ENCODE peak calls at places on chromosomes 11 and 22, in four cellular contexts. One of them, this sample, is unnamed.

GRCh38 chr22:20248461-20248959 is 19.6 kb downstream of the RTN4R start:
- DNase-seq in GM12878: no peak
- DNase-seq in H1: no peak
- DNase-seq in HEK293T: no peak
- DNase-seq in this sample: no peak

GRCh38 chr22:44118645-44119315 is 61.9 kb upstream of the PARVG start:
- DNase-seq in HEK293T: no peak
- DNase-seq in GM12878: no peak
- DNase-seq in H1: no peak
- DNase-seq in this sample: no peak

GRCh38 chr11:121553806-121554205 is 101.0 kb upstream of the SORL1-AS1 start:
- DNase-seq in HEK293T: no peak
- DNase-seq in GM12878: no peak
- DNase-seq in H1: no peak
- DNase-seq in this sample: no peak

GRCh38 chr11:28461338-28461737 is 353.1 kb downstream of the METTL15 start:
- DNase-seq in HEK293T: no peak
- DNase-seq in H1: no peak
- DNase-seq in GM12878: no peak
- DNase-seq in this sample: no peak

GRCh38 chr22:39151329-39151975 is 1.0 kb downstream of the CBX7 start:
- DNase-seq in GM12878: no peak
- DNase-seq in H1: no peak
- DNase-seq in HEK293T: no peak
- DNase-seq in this sample: no peak

GRCh38 chr22:50157976-50158375 is 12.6 kb upstream of the PANX2 start:
- DNase-seq in H1: no peak
- DNase-seq in GM12878: no peak
- DNase-seq in HEK293T: no peak
- DNase-seq in this sample: no peak

GRCh38 chr22:20579273-20580120 is 72.1 kb downstream of the MED15 start:
- DNase-seq in HEK293T: no peak
- DNase-seq in H1: no peak
- DNase-seq in GM12878: no peak
- DNase-seq in this sample: no peak

GRCh38 chr22:49448546-49448945 is 379.1 kb downstream of the BRD1 start:
- DNase-seq in H1: no peak
- DNase-seq in HEK293T: no peak
- DNase-seq in GM12878: no peak
- DNase-seq in this sample: no peak

GRCh38 chr22:43479311-43479710 is 67.5 kb downstream of the MPPED1 start:
- DNase-seq in HEK293T: no peak
- DNase-seq in GM12878: no peak
- DNase-seq in H1: no peak
- DNase-seq in this sample: no peak

GRCh38 chr22:47806894-47807293 is 1044.4 kb downstream of the TBC1D22A start:
- DNase-seq in GM12878: no peak
- DNase-seq in HEK293T: no peak
- DNase-seq in H1: no peak
- DNase-seq in this sample: no peak

GRCh38 chr22:32490279-32490678 is 15.7 kb downstream of the FBXO7 start:
- DNase-seq in H1: no peak
- DNase-seq in GM12878: no peak
- DNase-seq in HEK293T: no peak
- DNase-seq in this sample: no peak

GRCh38 chr22:20069331-20070042 is 10.6 kb upstream of the DGCR8 start:
- DNase-seq in H1: no peak
- DNase-seq in GM12878: no peak
- DNase-seq in HEK293T: no peak
- DNase-seq in this sample: no peak

GRCh38 chr22:40635940-40636379 is 559 bp downstream of the MRTFA start:
- DNase-seq in H1: no peak
- DNase-seq in HEK293T: no peak
- DNase-seq in GM12878: no peak
- DNase-seq in this sample: no peak

GRCh38 chr11:64025205-64025604 is 10.5 kb upstream of the FLRT1 start:
- DNase-seq in H1: no peak
- DNase-seq in GM12878: no peak
- DNase-seq in HEK293T: no peak
- DNase-seq in this sample: peak

GRCh38 chr11:9675691-9676090 is 11.8 kb downstream of the SWAP70 start:
- DNase-seq in H1: no peak
- DNase-seq in GM12878: no peak
- DNase-seq in HEK293T: no peak
- DNase-seq in this sample: peak

GRCh38 chr11:109015283-109015682 is 350.4 kb downstream of the DDX10 start:
- DNase-seq in H1: no peak
- DNase-seq in HEK293T: no peak
- DNase-seq in GM12878: no peak
- DNase-seq in this sample: no peak

GRCh38 chr11:28836285-28837081 is 728.3 kb downstream of the METTL15 start:
- DNase-seq in HEK293T: no peak
- DNase-seq in GM12878: no peak
- DNase-seq in H1: no peak
- DNase-seq in this sample: no peak

GRCh38 chr22:44360306-44360685 is 47.5 kb upstream of the SHISAL1 start:
- DNase-seq in GM12878: no peak
- DNase-seq in H1: no peak
- DNase-seq in HEK293T: no peak
- DNase-seq in this sample: no peak

GRCh38 chr22:36144886-36145541 is 15.5 kb downstream of the APOL3 start:
- DNase-seq in HEK293T: peak
- DNase-seq in GM12878: no peak
- DNase-seq in H1: peak
- DNase-seq in this sample: peak

GRCh38 chr11:43693069-43693468 is 12.5 kb downstream of the HSD17B12 start:
- DNase-seq in H1: no peak
- DNase-seq in HEK293T: no peak
- DNase-seq in GM12878: no peak
- DNase-seq in this sample: no peak

GRCh38 chr11:91305402-91305801 is 919.2 kb upstream of the FAT3 start:
- DNase-seq in GM12878: no peak
- DNase-seq in HEK293T: no peak
- DNase-seq in H1: peak
- DNase-seq in this sample: peak

GRCh38 chr11:34609850-34610249 is 11.0 kb upstream of the EHF start:
- DNase-seq in GM12878: no peak
- DNase-seq in H1: no peak
- DNase-seq in HEK293T: no peak
- DNase-seq in this sample: no peak

GRCh38 chr11:25441432-25441831 is 890.5 kb upstream of the ANO3 start:
- DNase-seq in H1: no peak
- DNase-seq in GM12878: no peak
- DNase-seq in HEK293T: no peak
- DNase-seq in this sample: no peak

GRCh38 chr11:14446701-14447169 is 52.9 kb downstream of the COPB1 start:
- DNase-seq in H1: no peak
- DNase-seq in GM12878: no peak
- DNase-seq in HEK293T: no peak
- DNase-seq in this sample: no peak

GRCh38 chr22:27990879-27991278 is 71.8 kb upstream of the PITPNB start:
- DNase-seq in HEK293T: peak
- DNase-seq in GM12878: no peak
- DNase-seq in H1: peak
- DNase-seq in this sample: peak

GRCh38 chr11:9060700-9061111 is 30.7 kb downstream of the SCUBE2 start:
- DNase-seq in GM12878: peak
- DNase-seq in H1: no peak
- DNase-seq in HEK293T: peak
- DNase-seq in this sample: no peak

GRCh38 chr11:69138265-69138664 is 17.5 kb upstream of the SMIM38 start:
- DNase-seq in H1: no peak
- DNase-seq in HEK293T: no peak
- DNase-seq in GM12878: no peak
- DNase-seq in this sample: no peak

GRCh38 chr11:60854847-60855725 is 664 bp downstream of the PTGDR2 start:
- DNase-seq in HEK293T: no peak
- DNase-seq in H1: no peak
- DNase-seq in GM12878: no peak
- DNase-seq in this sample: no peak
- TF ChIP-seq SUZ12 in HEK293T: no peak
- TF ChIP-seq SUZ12 in H1: no peak
- TF ChIP-seq SUZ12 in GM12878: no peak
- TF ChIP-seq SUZ12 in this sample: no peak

GRCh38 chr22:17774206-17774927 is at the start of gene BID:
- DNase-seq in HEK293T: peak
- DNase-seq in GM12878: no peak
- DNase-seq in H1: no peak
- DNase-seq in this sample: no peak
- TF ChIP-seq SUZ12 in HEK293T: no peak
- TF ChIP-seq SUZ12 in GM12878: no peak
- TF ChIP-seq SUZ12 in H1: no peak
- TF ChIP-seq SUZ12 in this sample: no peak

DNA sequence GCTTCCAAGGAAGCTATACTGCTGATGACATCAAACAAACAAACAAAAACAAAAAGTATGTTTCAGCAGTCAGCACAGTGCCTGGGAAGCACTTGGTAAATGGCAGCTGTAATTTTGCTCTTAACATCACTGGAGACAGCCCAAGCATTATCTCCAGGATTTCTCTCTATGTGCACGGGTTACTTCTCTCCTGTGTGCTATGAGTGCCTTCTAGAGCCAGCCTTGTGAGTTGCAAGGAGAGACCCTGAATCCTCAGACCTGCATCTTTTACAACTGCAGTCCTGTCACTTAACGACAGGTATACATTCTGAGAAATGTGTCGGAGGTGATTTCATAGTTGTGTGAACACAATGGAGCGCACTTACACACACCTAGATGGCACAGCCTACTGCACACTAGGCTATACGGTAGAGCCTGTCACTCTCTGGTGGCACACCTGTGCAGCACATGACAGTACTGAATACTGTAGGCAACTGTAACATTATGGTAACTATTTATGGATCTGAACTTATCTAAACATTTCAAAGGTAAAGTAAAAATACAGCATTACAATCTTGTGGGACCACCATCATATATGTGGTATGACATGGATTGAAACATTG is 662.5 kb upstream of the B3GAT1 start:
- DNase-seq in HEK293T: no peak
- DNase-seq in GM12878: no peak
- DNase-seq in H1: no peak
- DNase-seq in this sample: no peak
- TF ChIP-seq SUZ12 in HEK293T: no peak
- TF ChIP-seq SUZ12 in GM12878: no peak
- TF ChIP-seq SUZ12 in H1: no peak
- TF ChIP-seq SUZ12 in this sample: no peak

DNA sequence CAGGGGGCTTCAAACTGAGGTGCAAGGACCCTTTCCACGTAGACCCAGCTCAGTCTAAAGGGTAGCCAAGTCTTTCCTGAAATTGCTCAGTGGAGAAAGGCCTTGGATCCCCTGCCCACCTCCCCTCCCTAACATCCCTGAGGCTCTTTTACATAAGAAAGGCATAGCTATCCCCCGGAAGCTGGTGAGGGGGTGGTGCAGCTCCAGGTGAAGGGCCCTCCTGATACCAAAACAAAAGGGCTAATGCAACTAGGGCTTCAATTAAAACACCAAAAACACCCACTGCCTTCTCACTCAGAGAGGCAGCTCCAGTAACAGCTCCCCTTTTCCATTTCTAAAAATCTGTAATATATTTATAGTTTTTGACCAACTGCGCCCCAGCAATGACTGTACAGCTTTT is 5.8 kb downstream of the SHANK2 start:
- DNase-seq in HEK293T: no peak
- DNase-seq in H1: no peak
- DNase-seq in GM12878: no peak
- DNase-seq in this sample: peak
- TF ChIP-seq SUZ12 in HEK293T: no peak
- TF ChIP-seq SUZ12 in H1: no peak
- TF ChIP-seq SUZ12 in GM12878: no peak
- TF ChIP-seq SUZ12 in this sample: no peak

DNA sequence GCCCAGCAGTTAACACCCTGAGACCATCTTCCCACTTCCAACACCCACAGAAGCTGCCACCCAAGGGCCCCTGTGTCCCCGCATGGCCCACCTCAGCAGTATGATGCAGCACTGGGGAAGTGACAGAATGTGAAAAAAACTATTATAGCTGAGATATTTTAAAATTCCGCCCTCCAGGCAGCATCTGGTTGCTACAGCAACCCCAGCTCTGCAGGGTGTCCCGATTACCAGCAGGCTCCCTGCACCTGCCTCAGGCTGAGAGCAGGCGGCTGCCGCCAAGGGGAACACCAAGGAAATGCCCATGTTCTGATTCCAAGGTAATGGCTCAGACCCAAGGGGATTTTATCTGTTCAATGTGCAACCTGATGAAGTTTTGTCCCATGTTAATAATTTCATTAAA is 10.5 kb upstream of the TMEM121B start:
- DNase-seq in GM12878: no peak
- DNase-seq in H1: peak
- DNase-seq in HEK293T: peak
- DNase-seq in this sample: no peak
- TF ChIP-seq SUZ12 in GM12878: no peak
- TF ChIP-seq SUZ12 in H1: no peak
- TF ChIP-seq SUZ12 in HEK293T: no peak
- TF ChIP-seq SUZ12 in this sample: no peak

GRCh38 chr11:17153759-17154158 is 54.0 kb downstream of the PIK3C2A start:
- DNase-seq in H1: no peak
- DNase-seq in HEK293T: no peak
- DNase-seq in GM12878: no peak
- DNase-seq in this sample: no peak

GRCh38 chr11:17152306-17152705 is 55.5 kb downstream of the PIK3C2A start:
- DNase-seq in HEK293T: no peak
- DNase-seq in H1: no peak
- DNase-seq in GM12878: no peak
- DNase-seq in this sample: no peak

GRCh38 chr11:17145972-17146371 is 61.8 kb downstream of the PIK3C2A start:
- DNase-seq in H1: no peak
- DNase-seq in GM12878: no peak
- DNase-seq in HEK293T: no peak
- DNase-seq in this sample: no peak

GRCh38 chr11:17148536-17148935 is 59.2 kb downstream of the PIK3C2A start:
- DNase-seq in GM12878: no peak
- DNase-seq in HEK293T: no peak
- DNase-seq in H1: no peak
- DNase-seq in this sample: no peak
- TF ChIP-seq SUZ12 in GM12878: no peak
- TF ChIP-seq SUZ12 in HEK293T: no peak
- TF ChIP-seq SUZ12 in H1: no peak
- TF ChIP-seq SUZ12 in this sample: no peak